ENCODE peak calls at places on chromosomes 16 and 17, in eight cellular contexts. P is neuronal stem cell; M is esophagus squamous epithelium; W is CD4-positive, alpha-beta T cell; I is tibial artery; V is lower lobe of right lung; T is Peyer's patch; B is cardiac muscle cell. L is an unnamed sample.

GRCh38 chr16:84438971-84439696 is 65.3 kb downstream of the MEAK7 start:
- DNase-seq in P (no peak), M (no peak), W (no peak), I (no peak), V (no peak), T (no peak), B (no peak), L (no peak)

GRCh38 chr16:86992587-86992986 is 324.6 kb downstream of the C16orf95 start:
- DNase-seq in P (no peak), M (no peak), W (no peak), I (peak; percentile 40), V (no peak), T (no peak), B (no peak), L (no peak)

GRCh38 chr16:19186403-19186802 is 18.4 kb downstream of the SYT17 start:
- DNase-seq in P (no peak), M (no peak), W (no peak), I (no peak), V (no peak), T (no peak), B (no peak), L (no peak)

GRCh38 chr17:56604691-56605090 is 11.2 kb downstream of the NOG start:
- DNase-seq in P (no peak), M (no peak), W (no peak), I (no peak), V (no peak), T (no peak), B (no peak), L (no peak)

GRCh38 chr16:53121043-53121442 is 66.3 kb downstream of the CHD9 start:
- DNase-seq in P (no peak), M (no peak), W (no peak), I (no peak), V (no peak), T (no peak), B (no peak), L (no peak)

GRCh38 chr16:23673971-23674614 is 4.6 kb upstream of the PLK1 start:
- DNase-seq in P (peak; percentile 27), M (no peak), W (no peak), I (no peak), V (no peak), T (no peak), B (no peak), L (no peak)

GRCh38 chr17:320809-321385 is 31.7 kb downstream of the RPH3AL start:
- DNase-seq in P (no peak), M (no peak), W (no peak), I (no peak), V (peak; percentile 51), T (no peak), B (peak; percentile 5), L (no peak)

GRCh38 chr17:29726721-29727252 is 104.1 kb upstream of the CORO6 start:
- DNase-seq in P (no peak), M (no peak), W (no peak), I (no peak), V (no peak), T (no peak), B (peak; percentile 60), L (no peak)

GRCh38 chr17:66285149-66285548 is 17.3 kb upstream of the PRKCA start:
- DNase-seq in P (no peak), M (no peak), W (no peak), I (no peak), V (no peak), T (no peak), B (no peak), L (no peak)

GRCh38 chr16:25037221-25037620 is 22.1 kb upstream of the ARHGAP17 start:
- DNase-seq in P (no peak), M (no peak), W (no peak), I (no peak), V (no peak), T (no peak), B (no peak), L (no peak)

GRCh38 chr16:56332464-56333079 is 92.8 kb downstream of the AMFR start:
- DNase-seq in P (no peak), M (no peak), W (no peak), I (no peak), V (no peak), T (no peak), B (peak; percentile 67), L (no peak)

GRCh38 chr17:63450551-63450950 is 4.4 kb upstream of the CYB561 start:
- DNase-seq in P (no peak), M (no peak), W (peak; percentile 15), I (no peak), V (no peak), T (no peak), B (no peak), L (no peak)

GRCh38 chr17:19720631-19721426 is 4.4 kb upstream of the SLC47A2 start:
- DNase-seq in P (no peak), M (no peak), W (no peak), I (no peak), V (no peak), T (no peak), B (no peak), L (no peak)

GRCh38 chr17:60142872-60143499 is 6.8 kb upstream of the CA4 start:
- DNase-seq in P (peak; percentile 79), M (no peak), W (peak; percentile 62), I (peak; percentile 84), V (peak; percentile 88), T (peak; percentile 78), B (peak; percentile 92), L (no peak)

GRCh38 chr16:30615358-30616076 is 5.3 kb upstream of the ZNF689 start:
- DNase-seq in P (peak; percentile 45), M (no peak), W (peak; percentile 60), I (no peak), V (peak; percentile 78), T (peak; percentile 49), B (peak; percentile 41), L (no peak)

GRCh38 chr17:80512233-80512632 is 32.4 kb upstream of the RPTOR start:
- DNase-seq in P (no peak), M (no peak), W (no peak), I (no peak), V (no peak), T (no peak), B (no peak), L (no peak)

GRCh38 chr17:81652901-81653771 is 3.2 kb downstream of the PDE6G start:
- DNase-seq in P (no peak), M (no peak), W (no peak), I (no peak), V (no peak), T (no peak), B (peak; percentile 17), L (no peak)

GRCh38 chr16:84042879-84043485 is 387 bp upstream of the SLC38A8 start:
- DNase-seq in P (no peak), M (no peak), W (no peak), I (no peak), V (peak; percentile 38), T (no peak), B (no peak), L (no peak)

GRCh38 chr16:66441586-66442375 is 14.7 kb downstream of the BEAN1 start:
- DNase-seq in P (no peak), M (no peak), W (no peak), I (no peak), V (no peak), T (no peak), B (peak; percentile 56), L (no peak)

GRCh38 chr16:59688006-59688405 is 953.9 kb upstream of the GOT2 start:
- DNase-seq in P (no peak), M (no peak), W (no peak), I (no peak), V (no peak), T (no peak), B (no peak), L (no peak)

GRCh38 chr17:39591958-39592954 is 15.5 kb downstream of the NEUROD2 start:
- DNase-seq in P (peak; percentile 82), M (no peak), W (no peak), I (no peak), V (no peak), T (no peak), B (peak; percentile 62), L (no peak)

GRCh38 chr16:49980166-49980565 is 44.9 kb upstream of the CNEP1R1 start:
- DNase-seq in P (no peak), M (no peak), W (no peak), I (no peak), V (no peak), T (no peak), B (peak; percentile 30), L (no peak)

GRCh38 chr16:50354082-50354481 is 14.7 kb downstream of the BRD7 start:
- DNase-seq in P (no peak), M (no peak), W (no peak), I (no peak), V (no peak), T (no peak), B (no peak), L (no peak)

GRCh38 chr17:7392696-7393612 is 1.4 kb downstream of the PLSCR3 start:
- DNase-seq in P (no peak), M (no peak), W (no peak), I (no peak), V (no peak), T (no peak), B (no peak), L (peak; percentile 59)
- H3K27ac ChIP-seq in P (no peak overlapping the region), M (peak overlapping the region; percentile 87), W (peak overlapping the region; percentile 79), I (peak overlapping the region; percentile 90), V (peak overlapping the region; percentile 87), T (no peak overlapping the region), B (no peak overlapping the region), L (peak overlapping the region; percentile 73)

GRCh38 chr16:74868035-74868434 is 93.4 kb upstream of the FA2H start:
- DNase-seq in P (no peak), M (no peak), W (no peak), I (no peak), V (no peak), T (no peak), B (no peak), L (no peak)
- H3K27ac ChIP-seq in P (no peak overlapping the region), M (peak overlapping the region; percentile 38), W (peak overlapping the region; percentile 15), I (no peak overlapping the region), V (no peak overlapping the region), T (no peak overlapping the region), B (no peak overlapping the region), L (peak overlapping the region; percentile 83)

GRCh38 chr16:7545251-7545650 is 212.6 kb downstream of the RBFOX1 start:
- DNase-seq in P (no peak), M (no peak), W (no peak), I (no peak), V (no peak), T (no peak), B (no peak), L (no peak)

GRCh38 chr16:7541026-7541425 is 208.4 kb downstream of the RBFOX1 start:
- DNase-seq in P (no peak), M (no peak), W (no peak), I (no peak), V (no peak), T (no peak), B (no peak), L (no peak)
- H3K27ac ChIP-seq in P (no peak overlapping the region), M (no peak overlapping the region), W (no peak overlapping the region), I (no peak overlapping the region), V (no peak overlapping the region), T (no peak overlapping the region), B (no peak overlapping the region), L (no peak overlapping the region)

DNA sequence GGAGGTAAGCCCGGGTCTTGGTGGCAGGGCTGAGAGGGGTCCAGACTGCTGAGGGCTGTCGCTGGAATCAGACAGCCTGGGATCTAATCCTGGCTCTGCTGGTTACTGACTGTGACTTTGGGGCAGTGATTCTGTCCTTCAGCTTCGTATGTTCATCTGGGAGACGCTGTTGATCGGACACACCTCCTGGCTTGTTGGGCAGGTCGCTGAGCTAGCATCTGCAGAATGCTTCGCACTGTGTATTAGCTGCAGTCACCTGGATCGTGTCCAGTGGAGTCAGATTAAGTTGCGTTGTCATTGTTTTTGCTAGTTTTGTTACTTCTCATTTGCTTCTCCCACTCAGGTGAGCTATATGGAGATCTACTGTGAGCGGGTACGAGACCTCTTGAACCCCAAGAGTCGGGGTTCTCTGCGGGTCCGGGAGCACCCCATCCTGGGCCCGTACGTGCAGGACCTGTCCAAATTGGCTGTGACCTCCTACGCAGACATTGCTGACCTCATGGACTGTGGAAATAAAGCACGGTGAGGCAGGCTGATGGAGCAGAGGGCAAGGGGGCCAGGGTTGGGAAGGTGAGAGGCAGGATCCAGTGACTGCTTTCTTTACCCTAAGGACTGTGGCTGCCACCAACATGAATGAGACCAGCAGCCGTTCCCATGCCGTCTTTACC is 4.5 kb downstream of the KIF1C start:
- DNase-seq in P (no peak), M (no peak), W (no peak), I (no peak), V (no peak), T (no peak), B (no peak), L (no peak)
- H3K27ac ChIP-seq in P (no peak overlapping the region), M (no peak overlapping the region), W (no peak overlapping the region), I (no peak overlapping the region), V (no peak overlapping the region), T (no peak overlapping the region), B (no peak overlapping the region), L (no peak overlapping the region)